ENCODE peak calls at places on chromosomes 3 and 15, in nine cellular contexts. S, R, X, D, T, W, A, B and H are unnamed samples.

GRCh38 chr3:154229217-154229590 is 95.1 kb downstream of the DHX36 start:
- DNase-seq in B (no peak), D (no peak), X (no peak), T (no peak), S (peak; percentile 13), A (no peak), R (no peak), W (no peak), H (no peak)

GRCh38 chr15:56804908-56805307 is 71.6 kb upstream of the ZNF280D start:
- DNase-seq in S (peak; percentile 26), W (no peak), R (peak; percentile 48), A (peak; percentile 59), D (no peak), X (no peak), B (no peak), T (no peak), H (no peak)

GRCh38 chr3:187957209-187957981 is 196.6 kb upstream of the LPP start:
- DNase-seq in R (no peak), D (no peak), W (no peak), B (no peak), T (no peak), A (no peak), S (no peak), X (no peak), H (peak; percentile 74)

GRCh38 chr3:16427309-16427965 is 86.1 kb downstream of the RFTN1 start:
- DNase-seq in R (peak; percentile 98), W (no peak), D (no peak), X (no peak), T (no peak), S (peak; percentile 97), B (no peak), A (peak; percentile 96), H (no peak)

GRCh38 chr15:52228928-52229327 is 37.7 kb upstream of the GNB5 start:
- DNase-seq in W (peak; percentile 20), A (no peak), R (no peak), X (peak; percentile 52), D (no peak), S (no peak), T (no peak), B (no peak), H (no peak)

GRCh38 chr15:68440136-68440535 is 8.2 kb upstream of the ITGA11 start:
- DNase-seq in S (no peak), A (no peak), W (no peak), R (no peak), D (no peak), T (peak; percentile 13), B (peak; percentile 17), X (no peak), H (no peak)

GRCh38 chr15:34588046-34588674 is 4.7 kb upstream of the GOLGA8B start:
- DNase-seq in T (no peak), R (peak; percentile 88), W (no peak), A (peak; percentile 85), D (peak; percentile 45), B (no peak), S (peak; percentile 80), X (peak; percentile 60), H (peak; percentile 77)

GRCh38 chr15:67120839-67121540 is 55.6 kb downstream of the SMAD3 start:
- DNase-seq in W (peak; percentile 44), B (peak; percentile 94), T (no peak), D (no peak), S (peak; percentile 97), A (peak; percentile 95), R (peak; percentile 95), X (peak; percentile 81), H (peak; percentile 93)

GRCh38 chr3:102124301-102125158 is 275.2 kb downstream of the NFKBIZ start:
- DNase-seq in D (no peak), X (no peak), A (peak; percentile 82), T (no peak), R (peak; percentile 75), W (no peak), B (no peak), S (peak; percentile 36), H (no peak)

GRCh38 chr15:95957854-95958253 is 372.6 kb upstream of the NR2F2 start:
- DNase-seq in T (no peak), A (no peak), R (no peak), S (no peak), D (no peak), W (no peak), B (no peak), X (no peak), H (no peak)

GRCh38 chr3:53630547-53630946 is 136.1 kb downstream of the CACNA1D start:
- DNase-seq in B (no peak), R (no peak), X (no peak), S (no peak), D (no peak), T (no peak), W (no peak), A (no peak), H (no peak)

GRCh38 chr3:57228734-57229505 is 1.4 kb downstream of the APPL1 start:
- DNase-seq in B (no peak), A (peak; percentile 54), D (no peak), X (no peak), R (peak; percentile 63), W (no peak), T (no peak), S (peak; percentile 82), H (peak; percentile 14)
- TF ChIP-seq CTCF in B (no peak), A (no peak), D (no peak), X (no peak), R (no peak), W (no peak), T (no peak), S (no peak), H (no peak)

DNA sequence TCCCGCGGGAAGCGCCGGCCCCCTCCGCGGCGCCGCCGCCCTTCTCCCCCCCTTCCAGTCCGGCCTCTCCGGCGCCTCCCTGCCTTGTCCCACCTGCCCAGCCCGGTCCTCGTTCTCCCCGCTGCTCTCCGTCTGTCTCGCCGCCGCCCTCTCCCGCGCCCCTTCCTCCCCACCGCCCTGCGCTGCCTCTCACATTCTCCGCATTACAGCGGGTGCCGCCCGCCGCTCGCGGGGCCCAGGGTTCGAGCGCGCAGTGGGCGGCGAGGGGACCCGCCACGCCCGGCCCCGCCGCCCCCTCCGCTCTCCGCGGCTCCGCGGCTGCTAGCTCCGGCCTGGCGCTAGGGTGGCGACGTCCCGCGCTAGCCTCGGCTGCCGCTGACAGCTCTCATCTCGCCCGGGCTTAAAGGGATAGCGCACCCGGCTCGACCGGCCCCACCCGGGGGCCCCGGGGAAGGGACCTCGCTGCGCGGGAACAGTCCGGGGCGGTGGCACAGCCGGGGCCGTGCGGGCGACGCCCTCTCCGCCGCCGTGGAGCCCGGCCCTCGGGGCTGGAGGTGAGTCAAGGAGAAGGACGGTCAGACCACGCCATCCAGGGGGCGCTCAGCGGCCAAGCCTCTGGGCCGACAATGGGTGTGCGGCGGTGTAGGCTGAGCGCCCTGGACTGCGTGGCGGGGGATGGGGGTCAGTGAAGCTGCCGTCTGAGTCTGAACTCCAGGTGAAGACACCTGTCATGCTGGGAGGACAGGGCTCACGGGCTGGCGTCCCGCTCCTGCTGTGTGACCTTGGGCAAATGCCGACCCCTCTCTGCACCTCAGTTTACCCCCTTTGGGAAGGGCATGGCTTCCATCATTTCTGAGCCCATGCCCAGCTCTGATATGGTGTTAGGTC is 187.4 kb upstream of the LINGO1 start:
- DNase-seq in X (no peak), S (no peak), A (no peak), W (no peak), B (no peak), R (no peak), T (no peak), D (peak; percentile 79), H (no peak)
- TF ChIP-seq CTCF in X (no peak), S (no peak), A (peak; percentile 20), W (no peak), B (no peak), R (no peak), T (peak; percentile 51), D (peak; percentile 34), H (no peak)

GRCh38 chr3:118766306-118766669 is 268.4 kb downstream of the IGSF11 start:
- DNase-seq in A (no peak), W (no peak), R (no peak), T (no peak), X (no peak), B (no peak), D (no peak), S (no peak), H (no peak)

GRCh38 chr3:118765636-118766305 is 268.9 kb downstream of the IGSF11 start:
- DNase-seq in B (no peak), R (no peak), D (no peak), S (no peak), W (no peak), X (no peak), A (no peak), T (no peak), H (no peak)

GRCh38 chr3:118755402-118755801 is 279.2 kb downstream of the IGSF11 start:
- DNase-seq in X (no peak), A (no peak), S (no peak), D (no peak), B (no peak), T (no peak), W (no peak), R (no peak), H (no peak)

GRCh38 chr3:118760611-118761606 is 273.7 kb downstream of the IGSF11 start:
- DNase-seq in T (no peak), R (peak; percentile 8), D (no peak), W (no peak), S (peak; percentile 1), A (no peak), X (peak; percentile 17), B (no peak), H (no peak)
- TF ChIP-seq CTCF in T (peak; percentile 21), R (no peak), D (no peak), W (no peak), S (no peak), A (no peak), X (peak; percentile 35), B (no peak), H (no peak)

GRCh38 chr15:58118272-58118671 is 19.9 kb upstream of the AQP9 start:
- DNase-seq in X (no peak), W (no peak), S (no peak), A (no peak), R (no peak), B (no peak), D (no peak), T (no peak), H (no peak)

GRCh38 chr15:58117619-58118018 is 20.6 kb upstream of the AQP9 start:
- DNase-seq in T (no peak), R (no peak), A (no peak), S (no peak), X (no peak), D (no peak), W (no peak), B (no peak), H (no peak)

GRCh38 chr15:58114388-58114787 is 23.8 kb upstream of the AQP9 start:
- DNase-seq in T (no peak), R (no peak), W (no peak), X (no peak), B (no peak), A (no peak), D (no peak), S (no peak), H (no peak)

GRCh38 chr15:58114812-58115211 is 23.4 kb upstream of the AQP9 start:
- DNase-seq in S (no peak), T (no peak), B (no peak), R (no peak), X (no peak), A (no peak), W (no peak), D (no peak), H (no peak)

DNA sequence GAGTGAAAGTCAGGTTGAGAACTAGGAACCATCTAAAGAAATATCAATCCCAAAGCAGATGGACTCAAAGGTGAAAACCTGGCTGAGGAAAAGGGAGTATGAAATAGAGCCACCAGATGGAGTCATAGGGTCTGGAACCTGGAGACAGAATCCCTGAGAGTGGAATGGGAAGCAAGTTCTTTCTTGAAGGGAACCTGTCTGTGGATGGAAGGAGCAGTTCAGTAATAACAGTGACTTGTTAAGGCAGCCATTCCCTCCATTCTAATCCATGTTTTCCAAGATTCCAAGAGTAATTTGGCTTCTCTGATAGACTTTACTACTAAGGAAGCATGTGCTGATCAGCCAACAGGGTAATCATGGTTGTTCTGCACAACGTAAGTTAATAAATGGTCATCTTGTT is 22.5 kb upstream of the AQP9 start:
- DNase-seq in W (no peak), D (no peak), S (no peak), X (no peak), A (peak; percentile 37), T (no peak), B (no peak), R (peak; percentile 22), H (no peak)
- TF ChIP-seq CTCF in W (no peak), D (no peak), S (no peak), X (no peak), A (peak; percentile 31), T (no peak), B (no peak), R (peak; percentile 30), H (no peak)